ENCODE peak calls at places on chromosomes 4 and X, in eight cellular contexts. N, U, M, V, T, W, O and H are unnamed samples.

GRCh38 chrX:104391905-104392304 is 137.2 kb upstream of the ESX1 start:
- DNase-seq in N (no peak), U (no peak), M (no peak), V (no peak), T (no peak), W (peak; percentile 21), O (no peak), H (no peak)

GRCh38 chrX:69510914-69511513 is 6.9 kb downstream of the NALF2 start:
- DNase-seq in N (no peak), U (no peak), M (no peak), V (no peak), T (no peak), W (no peak), O (no peak), H (no peak)

GRCh38 chr4:78962597-78963115 is 23.4 kb upstream of the PAQR3 start:
- DNase-seq in N (no peak), U (no peak), M (no peak), V (no peak), T (peak; percentile 45), W (no peak), O (no peak), H (no peak)

GRCh38 chr4:182354867-182355266 is 111.7 kb downstream of the TENM3 start:
- DNase-seq in N (no peak), U (no peak), M (no peak), V (no peak), T (peak; percentile 61), W (no peak), O (no peak), H (no peak)

GRCh38 chrX:140525448-140525847 is 20.6 kb upstream of the SOX3 start:
- DNase-seq in N (no peak), U (no peak), M (no peak), V (no peak), T (no peak), W (no peak), O (no peak), H (no peak)

GRCh38 chr4:94076498-94076897 is 131.2 kb upstream of the SMARCAD1 start:
- DNase-seq in N (no peak), U (no peak), M (no peak), V (no peak), T (no peak), W (peak; percentile 42), O (no peak), H (no peak)

GRCh38 chr4:169311643-169312365 is 41.0 kb upstream of the SH3RF1 start:
- DNase-seq in N (no peak), U (peak; percentile 19), M (peak; percentile 73), V (peak; percentile 66), T (peak; percentile 39), W (peak; percentile 65), O (no peak), H (no peak)

GRCh38 chrX:39012561-39013209 is 211.4 kb downstream of the MID1IP1 start:
- DNase-seq in N (no peak), U (no peak), M (peak; percentile 4), V (no peak), T (no peak), W (no peak), O (no peak), H (no peak)

GRCh38 chr4:7698586-7698985 is 241.1 kb downstream of the AFAP1 start:
- DNase-seq in N (no peak), U (no peak), M (no peak), V (no peak), T (no peak), W (peak; percentile 87), O (no peak), H (no peak)